ENCODE peak calls at places on chromosomes 3 and 15, in ten cellular contexts. T is progenitor cell of endocrine pancreas; X is AG09309; N is NCI-H2081; F is MM.1S; L is stimulated activated CD4-positive, alpha-beta T cell treated with anti-CD3 and anti-CD28 coated beads, Interleukin-12 subunit alpha, Interleukin-12 subunit beta, amount 100 ng/mL, for 24 hours; V is DMS153; H is kidney glomerular epithelial cell; W is GM10248; J is GM19239. M is an unnamed sample.

GRCh38 chr15:64503197-64503596 is 42.8 kb downstream of the ZNF609 start:
- DNase-seq in H (peak; percentile 30), X (no peak), V (peak; percentile 16), J (no peak), L (no peak), T (no peak), F (no peak), W (no peak), N (no peak), M (peak; percentile 75)

GRCh38 chr3:29144807-29145206 is 136.1 kb upstream of the RBMS3 start:
- DNase-seq in H (peak; percentile 47), N (no peak), X (peak; percentile 8), W (no peak), F (no peak), T (no peak), L (no peak), V (no peak), J (no peak), M (no peak)

GRCh38 chr3:23580337-23580736 is 225.4 kb upstream of the UBE2E1 start:
- DNase-seq in V (no peak), X (peak; percentile 83), J (no peak), L (no peak), F (no peak), H (no peak), W (no peak), N (no peak), T (no peak), M (no peak)

GRCh38 chr3:137770821-137771399 is 6.8 kb downstream of the SOX14 start:
- DNase-seq in F (no peak), L (no peak), W (peak; percentile 13), J (no peak), H (no peak), X (no peak), N (no peak), T (no peak), V (no peak), M (no peak)

GRCh38 chr3:159139326-159139725 is 337.5 kb downstream of the MFSD1 start:
- DNase-seq in N (no peak), X (no peak), J (no peak), W (no peak), H (no peak), T (no peak), L (no peak), V (no peak), F (no peak), M (no peak)

GRCh38 chr15:57100136-57100539 is 181.7 kb downstream of the TCF12 start:
- DNase-seq in W (no peak), V (no peak), N (no peak), L (no peak), T (no peak), X (no peak), J (no peak), H (no peak), F (no peak), M (no peak)

GRCh38 chr3:113697192-113698090 is 999 bp upstream of the USF3 start:
- DNase-seq in N (no peak), X (no peak), V (no peak), W (peak; percentile 15), J (peak; percentile 7), L (no peak), T (no peak), H (peak; percentile 45), F (peak; percentile 34), M (peak; percentile 48)

GRCh38 chr3:13842226-13842625 is 37.6 kb downstream of the WNT7A start:
- DNase-seq in W (no peak), H (no peak), N (no peak), T (no peak), X (no peak), V (no peak), F (no peak), J (no peak), L (no peak), M (no peak)

GRCh38 chr3:132596326-132596725 is 744 bp upstream of the ACKR4 start:
- DNase-seq in W (no peak), V (no peak), L (no peak), X (no peak), T (no peak), N (no peak), H (no peak), F (no peak), J (no peak), M (no peak)

GRCh38 chr3:150308481-150308918 is 99.6 kb upstream of the TSC22D2 start:
- DNase-seq in V (no peak), T (no peak), X (no peak), L (no peak), W (no peak), N (no peak), J (no peak), H (no peak), F (no peak), M (no peak)

GRCh38 chr3:10462641-10463040 is 42.7 kb downstream of the ATP2B2 start:
- DNase-seq in N (no peak), T (no peak), L (no peak), F (no peak), X (no peak), H (no peak), V (no peak), J (no peak), W (no peak), M (no peak)

GRCh38 chr15:75451674-75452363 is at the start of gene SIN3A:
- DNase-seq in N (peak; percentile 100), V (peak; percentile 97), L (peak; percentile 95), F (peak; percentile 100), W (peak; percentile 84), H (peak; percentile 100), J (peak; percentile 52), X (peak; percentile 100), T (peak; percentile 98), M (peak; percentile 100)

GRCh38 chr3:23455775-23456174 is 252.6 kb downstream of the UBE2E2 start:
- DNase-seq in J (no peak), X (peak; percentile 91), L (no peak), H (no peak), T (no peak), F (no peak), N (no peak), V (no peak), W (no peak), M (no peak)

GRCh38 chr15:40807028-40807887 is at the start of the genes DNAJC17 and ZFYVE19:
- DNase-seq in J (peak; percentile 88), N (peak; percentile 95), X (peak; percentile 90), L (peak; percentile 88), W (peak; percentile 94), V (peak; percentile 84), H (peak; percentile 97), F (peak; percentile 98), T (peak; percentile 86), M (peak; percentile 98)

GRCh38 chr3:6262035-6262434 is 598.9 kb upstream of the GRM7 start:
- DNase-seq in X (no peak), T (no peak), L (no peak), J (no peak), W (no peak), F (no peak), V (peak; percentile 24), H (no peak), N (peak; percentile 22), M (no peak)

GRCh38 chr3:24830230-24831152 is 335.8 kb upstream of the THRB start:
- DNase-seq in W (no peak), L (no peak), T (peak; percentile 21), N (peak; percentile 9), J (no peak), F (no peak), V (no peak), H (no peak), X (no peak), M (no peak)

GRCh38 chr15:101323793-101324505 is 28.9 kb upstream of the SNRPA1 start:
- DNase-seq in X (no peak), T (no peak), J (no peak), F (no peak), N (no peak), L (no peak), H (no peak), W (no peak), V (no peak), M (no peak)

GRCh38 chr15:66066439-66066838 is 187.1 kb downstream of the MEGF11 start:
- DNase-seq in T (no peak), F (no peak), W (no peak), N (no peak), V (no peak), J (no peak), L (no peak), H (no peak), X (no peak), M (no peak)

GRCh38 chr3:186613637-186614265 is 891 bp downstream of the AHSG start:
- DNase-seq in W (no peak), J (no peak), T (no peak), N (no peak), L (no peak), H (no peak), X (no peak), V (no peak), F (no peak), M (no peak)

GRCh38 chr3:23421811-23422510 is 218.8 kb downstream of the UBE2E2 start:
- DNase-seq in X (no peak), V (no peak), L (no peak), F (no peak), W (no peak), J (no peak), T (no peak), N (no peak), H (no peak), M (no peak)

GRCh38 chr15:81292516-81293001 is 31.4 kb downstream of the STARD5 start:
- DNase-seq in L (no peak), N (no peak), H (no peak), T (no peak), W (peak; percentile 70), F (no peak), V (no peak), J (no peak), X (no peak), M (no peak)

GRCh38 chr3:14949126-14949525 is 1.7 kb downstream of the NR2C2 start:
- DNase-seq in H (peak; percentile 20), X (no peak), N (no peak), L (no peak), W (no peak), J (no peak), T (no peak), F (no peak), V (no peak), M (no peak)

GRCh38 chr15:77646104-77646694 is 13.5 kb upstream of the LINGO1 start:
- DNase-seq in F (no peak), V (no peak), H (no peak), T (no peak), L (no peak), X (no peak), W (no peak), N (no peak), J (no peak), M (no peak)

GRCh38 chr3:98243843-98244242 is 20.2 kb upstream of the OR5H6 start:
- DNase-seq in X (no peak), F (no peak), J (no peak), V (no peak), W (no peak), L (no peak), T (no peak), N (no peak), H (no peak), M (no peak)

GRCh38 chr3:159413319-159413718 is 575.3 kb upstream of the IL12A start:
- DNase-seq in W (no peak), T (no peak), F (no peak), N (no peak), L (no peak), J (no peak), H (no peak), X (no peak), V (no peak), M (no peak)

GRCh38 chr3:44983413-44984040 is 7.5 kb downstream of the EXOSC7 start:
- DNase-seq in T (no peak), W (no peak), X (no peak), J (no peak), H (no peak), F (no peak), V (no peak), L (no peak), N (no peak), M (no peak)

GRCh38 chr3:9014189-9014588 is 50.9 kb upstream of the RAD18 start:
- DNase-seq in H (no peak), F (no peak), V (no peak), N (no peak), L (no peak), J (no peak), X (no peak), T (no peak), W (no peak), M (no peak)

GRCh38 chr3:169760479-169760878 is 4.4 kb downstream of the TERC start:
- DNase-seq in X (no peak), F (no peak), J (no peak), V (no peak), N (no peak), L (no peak), W (no peak), T (no peak), H (no peak), M (no peak)